ENCODE peak calls at places on chromosomes 11 and 22, in nine cellular contexts. G is stimulated activated CD8-positive, alpha-beta memory T cell treated with anti-CD3 and anti-CD28 coated beads, Interleukin-12 subunit alpha, Interleukin-12 subunit beta, amount 100 ng/mL, for 1 hour; M is brain pericyte; D is mammary epithelial cell; R is esophagus muscularis mucosa; A is BJ; F is Right ventricle myocardium superior; Q is NCI-H187; X is activated naive CD4-positive, alpha-beta T cell treated with anti-CD3 and anti-CD28 coated beads for 36 hours. C is an unnamed sample.

GRCh38 chr11:118443590-118444218 is 7.4 kb downstream of the KMT2A start:
- DNase-seq in R (no peak), X (peak; percentile 19), F (no peak), A (no peak), Q (no peak), M (no peak), G (no peak), D (no peak), C (no peak)

GRCh38 chr11:74780277-74780870 is 31.7 kb downstream of the RNF169 start:
- DNase-seq in D (no peak), R (no peak), G (no peak), M (no peak), A (no peak), X (no peak), F (no peak), Q (no peak), C (no peak)

GRCh38 chr11:102555091-102555490 is 24.5 kb upstream of the MMP7 start:
- DNase-seq in G (no peak), F (no peak), Q (no peak), M (no peak), R (no peak), X (no peak), A (no peak), D (no peak), C (no peak)

GRCh38 chr22:41223535-41223934 is 17.2 kb downstream of the CHADL start:
- DNase-seq in D (no peak), X (no peak), A (no peak), G (no peak), M (no peak), F (no peak), R (no peak), Q (no peak), C (no peak)

GRCh38 chr11:121467965-121468364 is 15.2 kb upstream of the SORL1-AS1 start:
- DNase-seq in Q (peak; percentile 59), F (no peak), A (no peak), R (no peak), G (peak; percentile 64), X (peak; percentile 89), M (no peak), D (peak; percentile 39), C (no peak)

GRCh38 chr11:94493146-94493442 is 550 bp downstream of the MRE11 start:
- DNase-seq in M (no peak), Q (no peak), X (no peak), A (no peak), D (no peak), R (no peak), F (no peak), G (no peak), C (no peak)

GRCh38 chr22:50193621-50194020 is 7.2 kb upstream of the SELENOO start:
- DNase-seq in Q (no peak), G (no peak), R (no peak), A (no peak), X (no peak), F (no peak), D (no peak), M (no peak), C (no peak)

GRCh38 chr11:132648841-132649240 is 883.5 kb downstream of the OPCML start:
- DNase-seq in A (no peak), D (no peak), G (no peak), X (no peak), Q (no peak), M (no peak), R (peak; percentile 24), F (no peak), C (no peak)

GRCh38 chr22:43081968-43082367 is 7.2 kb downstream of the TTLL1 start:
- DNase-seq in D (no peak), A (no peak), X (no peak), M (no peak), Q (no peak), F (no peak), R (no peak), G (no peak), C (no peak)

GRCh38 chr11:68528630-68529029 is 68.1 kb downstream of the PPP6R3 start:
- DNase-seq in F (no peak), X (peak; percentile 33), R (no peak), D (no peak), Q (no peak), G (peak; percentile 6), A (no peak), M (no peak), C (no peak)

C was measured in SJSA1.